ENCODE peak calls at places on chromosomes 11 and 22, in ten cellular contexts. One of them, this sample, is unnamed.

GRCh38 chr11:450809-451451 is 851 bp downstream of the PTDSS2 start:
- DNase-seq in tibial nerve: peak; percentile 51
- DNase-seq in heart left ventricle: no peak
- DNase-seq in body of pancreas: peak; percentile 74
- DNase-seq in upper lobe of left lung: peak; percentile 74
- DNase-seq in H1: no peak
- DNase-seq in ovary: peak; percentile 64
- DNase-seq in uterus: peak; percentile 55
- DNase-seq in IMR-90: peak; percentile 66
- DNase-seq in right lobe of liver: peak; percentile 81
- DNase-seq in this sample: peak; percentile 72

GRCh38 chr22:48794906-48795305 is 1032.8 kb downstream of the BRD1 start:
- DNase-seq in tibial nerve: no peak
- DNase-seq in heart left ventricle: no peak
- DNase-seq in body of pancreas: no peak
- DNase-seq in upper lobe of left lung: no peak
- DNase-seq in H1: no peak
- DNase-seq in ovary: no peak
- DNase-seq in uterus: no peak
- DNase-seq in IMR-90: no peak
- DNase-seq in right lobe of liver: no peak
- DNase-seq in this sample: no peak

GRCh38 chr11:130421199-130421585 is 7.2 kb downstream of the ADAMTS8 start:
- DNase-seq in tibial nerve: no peak
- DNase-seq in heart left ventricle: no peak
- DNase-seq in body of pancreas: no peak
- DNase-seq in upper lobe of left lung: no peak
- DNase-seq in H1: no peak
- DNase-seq in ovary: no peak
- DNase-seq in uterus: no peak
- DNase-seq in IMR-90: no peak
- DNase-seq in right lobe of liver: no peak
- DNase-seq in this sample: no peak

GRCh38 chr11:9820260-9820659 is 156.4 kb downstream of the SWAP70 start:
- DNase-seq in tibial nerve: peak; percentile 49
- DNase-seq in heart left ventricle: peak; percentile 64
- DNase-seq in body of pancreas: peak; percentile 9
- DNase-seq in upper lobe of left lung: no peak
- DNase-seq in H1: no peak
- DNase-seq in ovary: no peak
- DNase-seq in uterus: no peak
- DNase-seq in IMR-90: no peak
- DNase-seq in right lobe of liver: no peak
- DNase-seq in this sample: no peak

GRCh38 chr11:17405232-17406005 is 17.0 kb upstream of the KCNJ11 start:
- DNase-seq in tibial nerve: no peak
- DNase-seq in heart left ventricle: peak; percentile 86
- DNase-seq in body of pancreas: peak; percentile 94
- DNase-seq in upper lobe of left lung: peak; percentile 77
- DNase-seq in H1: peak; percentile 55
- DNase-seq in ovary: peak; percentile 56
- DNase-seq in uterus: peak; percentile 47
- DNase-seq in IMR-90: peak; percentile 7
- DNase-seq in right lobe of liver: peak; percentile 94
- DNase-seq in this sample: peak; percentile 82

GRCh38 chr11:61149624-61150615 is 11.3 kb downstream of the VPS37C start:
- DNase-seq in tibial nerve: no peak
- DNase-seq in heart left ventricle: no peak
- DNase-seq in body of pancreas: no peak
- DNase-seq in upper lobe of left lung: no peak
- DNase-seq in H1: no peak
- DNase-seq in ovary: no peak
- DNase-seq in uterus: no peak
- DNase-seq in IMR-90: peak; percentile 63
- DNase-seq in right lobe of liver: peak; percentile 45
- DNase-seq in this sample: no peak

GRCh38 chr22:27224485-27225364 is 567.3 kb downstream of the MIAT start:
- DNase-seq in tibial nerve: no peak
- DNase-seq in heart left ventricle: no peak
- DNase-seq in body of pancreas: no peak
- DNase-seq in upper lobe of left lung: peak; percentile 33
- DNase-seq in H1: no peak
- DNase-seq in ovary: peak; percentile 76
- DNase-seq in uterus: peak; percentile 77
- DNase-seq in IMR-90: peak; percentile 36
- DNase-seq in right lobe of liver: no peak
- DNase-seq in this sample: no peak

GRCh38 chr22:31399211-31400022 is at the start of gene DRG1:
- DNase-seq in tibial nerve: peak; percentile 93
- DNase-seq in heart left ventricle: peak; percentile 99
- DNase-seq in body of pancreas: peak; percentile 98
- DNase-seq in upper lobe of left lung: peak; percentile 99
- DNase-seq in H1: peak; percentile 96
- DNase-seq in ovary: peak; percentile 98
- DNase-seq in uterus: peak; percentile 98
- DNase-seq in IMR-90: peak; percentile 92
- DNase-seq in right lobe of liver: peak; percentile 98
- DNase-seq in this sample: peak; percentile 98

GRCh38 chr11:103315248-103315647 is 206.0 kb downstream of the DYNC2H1 start:
- DNase-seq in tibial nerve: no peak
- DNase-seq in heart left ventricle: no peak
- DNase-seq in body of pancreas: no peak
- DNase-seq in upper lobe of left lung: no peak
- DNase-seq in H1: no peak
- DNase-seq in ovary: no peak
- DNase-seq in uterus: no peak
- DNase-seq in IMR-90: peak; percentile 15
- DNase-seq in right lobe of liver: no peak
- DNase-seq in this sample: no peak

GRCh38 chr11:121226415-121227263 is 65.9 kb upstream of the SC5D start:
- DNase-seq in tibial nerve: no peak
- DNase-seq in heart left ventricle: no peak
- DNase-seq in body of pancreas: no peak
- DNase-seq in upper lobe of left lung: no peak
- DNase-seq in H1: no peak
- DNase-seq in ovary: no peak
- DNase-seq in uterus: no peak
- DNase-seq in IMR-90: no peak
- DNase-seq in right lobe of liver: no peak
- DNase-seq in this sample: no peak

GRCh38 chr11:2800655-2801531 is 84.7 kb downstream of the CDKN1C start:
- DNase-seq in tibial nerve: peak; percentile 9
- DNase-seq in heart left ventricle: peak; percentile 44
- DNase-seq in body of pancreas: peak; percentile 3
- DNase-seq in upper lobe of left lung: peak; percentile 25
- DNase-seq in H1: peak; percentile 42
- DNase-seq in ovary: peak; percentile 25
- DNase-seq in uterus: peak; percentile 8
- DNase-seq in IMR-90: no peak
- DNase-seq in right lobe of liver: peak; percentile 39
- DNase-seq in this sample: peak; percentile 34

GRCh38 chr11:8221917-8222316 is 41.8 kb downstream of the LMO1 start:
- DNase-seq in tibial nerve: no peak
- DNase-seq in heart left ventricle: peak; percentile 17
- DNase-seq in body of pancreas: no peak
- DNase-seq in upper lobe of left lung: no peak
- DNase-seq in H1: no peak
- DNase-seq in ovary: no peak
- DNase-seq in uterus: no peak
- DNase-seq in IMR-90: no peak
- DNase-seq in right lobe of liver: no peak
- DNase-seq in this sample: no peak

GRCh38 chr22:42855726-42856125 is 1.3 kb downstream of the ARFGAP3 start:
- DNase-seq in tibial nerve: no peak
- DNase-seq in heart left ventricle: no peak
- DNase-seq in body of pancreas: no peak
- DNase-seq in upper lobe of left lung: no peak
- DNase-seq in H1: no peak
- DNase-seq in ovary: no peak
- DNase-seq in uterus: no peak
- DNase-seq in IMR-90: no peak
- DNase-seq in right lobe of liver: no peak
- DNase-seq in this sample: no peak

GRCh38 chr22:22210375-22210774 is 34.2 kb upstream of the VPREB1 start:
- DNase-seq in tibial nerve: no peak
- DNase-seq in heart left ventricle: no peak
- DNase-seq in body of pancreas: no peak
- DNase-seq in upper lobe of left lung: no peak
- DNase-seq in H1: no peak
- DNase-seq in ovary: no peak
- DNase-seq in uterus: no peak
- DNase-seq in IMR-90: peak; percentile 85
- DNase-seq in right lobe of liver: no peak
- DNase-seq in this sample: no peak

GRCh38 chr11:44319552-44320288 is 9.8 kb upstream of the ALX4 start:
- DNase-seq in tibial nerve: no peak
- DNase-seq in heart left ventricle: no peak
- DNase-seq in body of pancreas: no peak
- DNase-seq in upper lobe of left lung: peak; percentile 76
- DNase-seq in H1: peak; percentile 76
- DNase-seq in ovary: peak; percentile 16
- DNase-seq in uterus: no peak
- DNase-seq in IMR-90: no peak
- DNase-seq in right lobe of liver: no peak
- DNase-seq in this sample: no peak

GRCh38 chr11:74685905-74686304 is 45.3 kb downstream of the CHRDL2 start:
- DNase-seq in tibial nerve: peak; percentile 36
- DNase-seq in heart left ventricle: no peak
- DNase-seq in body of pancreas: peak; percentile 39
- DNase-seq in upper lobe of left lung: no peak
- DNase-seq in H1: no peak
- DNase-seq in ovary: peak; percentile 30
- DNase-seq in uterus: peak; percentile 10
- DNase-seq in IMR-90: no peak
- DNase-seq in right lobe of liver: no peak
- DNase-seq in this sample: no peak

GRCh38 chr11:408154-409007 is 6.4 kb downstream of the SIGIRR start:
- DNase-seq in tibial nerve: no peak
- DNase-seq in heart left ventricle: peak; percentile 54
- DNase-seq in body of pancreas: no peak
- DNase-seq in upper lobe of left lung: peak; percentile 40
- DNase-seq in H1: peak; percentile 48
- DNase-seq in ovary: no peak
- DNase-seq in uterus: no peak
- DNase-seq in IMR-90: no peak
- DNase-seq in right lobe of liver: peak; percentile 52
- DNase-seq in this sample: no peak

GRCh38 chr11:503179-503981 is 3.7 kb downstream of the RNH1 start:
- DNase-seq in tibial nerve: no peak
- DNase-seq in heart left ventricle: no peak
- DNase-seq in body of pancreas: no peak
- DNase-seq in upper lobe of left lung: peak; percentile 88
- DNase-seq in H1: no peak
- DNase-seq in ovary: peak; percentile 63
- DNase-seq in uterus: peak; percentile 47
- DNase-seq in IMR-90: peak; percentile 19
- DNase-seq in right lobe of liver: peak; percentile 68
- DNase-seq in this sample: no peak

GRCh38 chr11:77821349-77821851 is 456 bp downstream of the AAMDC start:
- DNase-seq in tibial nerve: no peak
- DNase-seq in heart left ventricle: peak; percentile 55
- DNase-seq in body of pancreas: peak; percentile 13
- DNase-seq in upper lobe of left lung: no peak
- DNase-seq in H1: no peak
- DNase-seq in ovary: peak; percentile 53
- DNase-seq in uterus: peak; percentile 30
- DNase-seq in IMR-90: peak; percentile 40
- DNase-seq in right lobe of liver: peak; percentile 53
- DNase-seq in this sample: no peak

GRCh38 chr11:132844956-132845355 is 687.3 kb downstream of the OPCML start:
- DNase-seq in tibial nerve: no peak
- DNase-seq in heart left ventricle: no peak
- DNase-seq in body of pancreas: no peak
- DNase-seq in upper lobe of left lung: no peak
- DNase-seq in H1: no peak
- DNase-seq in ovary: no peak
- DNase-seq in uterus: no peak
- DNase-seq in IMR-90: peak; percentile 96
- DNase-seq in right lobe of liver: no peak
- DNase-seq in this sample: no peak

GRCh38 chr22:40499187-40499753 is 128.9 kb downstream of the SGSM3 start:
- DNase-seq in tibial nerve: no peak
- DNase-seq in heart left ventricle: no peak
- DNase-seq in body of pancreas: peak; percentile 30
- DNase-seq in upper lobe of left lung: no peak
- DNase-seq in H1: no peak
- DNase-seq in ovary: no peak
- DNase-seq in uterus: peak; percentile 47
- DNase-seq in IMR-90: peak; percentile 99
- DNase-seq in right lobe of liver: no peak
- DNase-seq in this sample: no peak

GRCh38 chr22:24176630-24177029 is 4.7 kb upstream of the SUSD2 start:
- DNase-seq in tibial nerve: no peak
- DNase-seq in heart left ventricle: peak; percentile 80
- DNase-seq in body of pancreas: no peak
- DNase-seq in upper lobe of left lung: no peak
- DNase-seq in H1: no peak
- DNase-seq in ovary: no peak
- DNase-seq in uterus: peak; percentile 57
- DNase-seq in IMR-90: no peak
- DNase-seq in right lobe of liver: no peak
- DNase-seq in this sample: no peak
- H3K36me3 ChIP-seq in tibial nerve: no peaks in the 10 kb centered on the region
- H3K36me3 ChIP-seq in heart left ventricle: no peaks in the 10 kb centered on the region
- H3K36me3 ChIP-seq in body of pancreas: peaks cover 12% of the 10 kb centered on the region
- H3K36me3 ChIP-seq in upper lobe of left lung: peaks cover 72% of the 10 kb centered on the region
- H3K36me3 ChIP-seq in H1: no peaks in the 10 kb centered on the region
- H3K36me3 ChIP-seq in ovary: no peaks in the 10 kb centered on the region
- H3K36me3 ChIP-seq in uterus: no peaks in the 10 kb centered on the region
- H3K36me3 ChIP-seq in IMR-90: peaks cover 37% of the 10 kb centered on the region
- H3K36me3 ChIP-seq in right lobe of liver: no peaks in the 10 kb centered on the region
- H3K36me3 ChIP-seq in this sample: peaks cover 4% of the 10 kb centered on the region

GRCh38 chr11:119015054-119015611 is 3.0 kb downstream of the RPS25 start:
- DNase-seq in tibial nerve: no peak
- DNase-seq in heart left ventricle: no peak
- DNase-seq in body of pancreas: peak; percentile 40
- DNase-seq in upper lobe of left lung: no peak
- DNase-seq in H1: no peak
- DNase-seq in ovary: no peak
- DNase-seq in uterus: no peak
- DNase-seq in IMR-90: no peak
- DNase-seq in right lobe of liver: no peak
- DNase-seq in this sample: no peak
- TF ChIP-seq POLR2A in tibial nerve: no peak
- TF ChIP-seq POLR2A in heart left ventricle: no peak
- TF ChIP-seq POLR2A in body of pancreas: no peak
- TF ChIP-seq POLR2A in upper lobe of left lung: no peak
- TF ChIP-seq POLR2A in H1: peak; percentile 60
- TF ChIP-seq POLR2A in ovary: no peak
- TF ChIP-seq POLR2A in uterus: no peak
- TF ChIP-seq POLR2A in IMR-90: no peak
- TF ChIP-seq POLR2A in right lobe of liver: no peak
- TF ChIP-seq POLR2A in this sample: no peak

GRCh38 chr22:36387664-36387913 is 178 bp downstream of the MYH9 start:
- DNase-seq in tibial nerve: no peak
- DNase-seq in heart left ventricle: no peak
- DNase-seq in body of pancreas: no peak
- DNase-seq in upper lobe of left lung: no peak
- DNase-seq in H1: no peak
- DNase-seq in ovary: no peak
- DNase-seq in uterus: no peak
- DNase-seq in IMR-90: no peak
- DNase-seq in right lobe of liver: no peak
- DNase-seq in this sample: no peak
- H3K36me3 ChIP-seq in tibial nerve: no peaks in the 10 kb centered on the region
- H3K36me3 ChIP-seq in heart left ventricle: no peaks in the 10 kb centered on the region
- H3K36me3 ChIP-seq in body of pancreas: no peaks in the 10 kb centered on the region
- H3K36me3 ChIP-seq in upper lobe of left lung: peaks cover 31% of the 10 kb centered on the region
- H3K36me3 ChIP-seq in H1: no peaks in the 10 kb centered on the region
- H3K36me3 ChIP-seq in ovary: no peaks in the 10 kb centered on the region
- H3K36me3 ChIP-seq in uterus: no peaks in the 10 kb centered on the region
- H3K36me3 ChIP-seq in IMR-90: peaks cover 26% of the 10 kb centered on the region
- H3K36me3 ChIP-seq in right lobe of liver: no peaks in the 10 kb centered on the region
- H3K36me3 ChIP-seq in this sample: no peaks in the 10 kb centered on the region

GRCh38 chr11:123216249-123216648 is 21.2 kb upstream of the CLMP start:
- DNase-seq in tibial nerve: no peak
- DNase-seq in heart left ventricle: no peak
- DNase-seq in body of pancreas: no peak
- DNase-seq in upper lobe of left lung: no peak
- DNase-seq in H1: no peak
- DNase-seq in ovary: no peak
- DNase-seq in uterus: no peak
- DNase-seq in IMR-90: no peak
- DNase-seq in right lobe of liver: no peak
- DNase-seq in this sample: no peak
- TF ChIP-seq POLR2A in tibial nerve: no peak
- TF ChIP-seq POLR2A in heart left ventricle: no peak
- TF ChIP-seq POLR2A in body of pancreas: no peak
- TF ChIP-seq POLR2A in upper lobe of left lung: no peak
- TF ChIP-seq POLR2A in H1: no peak
- TF ChIP-seq POLR2A in ovary: no peak
- TF ChIP-seq POLR2A in uterus: no peak
- TF ChIP-seq POLR2A in IMR-90: no peak
- TF ChIP-seq POLR2A in right lobe of liver: no peak
- TF ChIP-seq POLR2A in this sample: no peak

This sample was measured in breast epithelium.